ENCODE peak calls at places on chromosomes 4 and X, in eight cellular contexts. J, M, L, A, E, G, N and D are unnamed samples.

GRCh38 chr4:165779950-165780670 is 92.9 kb upstream of the TLL1 start:
- DNase-seq in A (no peak), J (peak), N (no peak), E (no peak), M (no peak), G (no peak), L (no peak), D (peak)

GRCh38 chrX:44651347-44651746 is 108.7 kb upstream of the FUNDC1 start:
- DNase-seq in M (peak), E (peak), N (no peak), L (peak), G (no peak), J (peak), A (no peak), D (no peak)

GRCh38 chr4:72886602-72887001 is 182.9 kb downstream of the COX18 start:
- DNase-seq in G (peak), A (no peak), N (no peak), J (no peak), L (no peak), M (peak), E (no peak), D (no peak)

GRCh38 chrX:82748901-82749505 is 759.1 kb upstream of the POU3F4 start:
- DNase-seq in A (no peak), M (no peak), G (no peak), N (no peak), L (no peak), J (peak), E (no peak), D (no peak)

GRCh38 chr4:47490550-47490949 is 5.5 kb downstream of the ATP10D start:
- DNase-seq in J (peak), L (no peak), E (peak), N (no peak), M (peak), G (peak), A (no peak), D (no peak)

GRCh38 chrX:30215357-30215843 is at the start of gene MAGEB2:
- DNase-seq in M (no peak), N (no peak), G (peak), E (no peak), A (no peak), J (no peak), L (no peak), D (no peak)

GRCh38 chr4:79198886-79199591 is 126.8 kb downstream of the NAA11 start:
- DNase-seq in G (peak), M (no peak), E (no peak), A (no peak), J (peak), L (no peak), N (no peak), D (no peak)

GRCh38 chr4:108054025-108054424 is 64.3 kb downstream of the HADH start:
- DNase-seq in E (no peak), G (no peak), L (no peak), J (no peak), N (no peak), M (no peak), A (no peak), D (no peak)

GRCh38 chrX:9456250-9457074 is 8.4 kb upstream of the TBL1X start:
- DNase-seq in A (no peak), J (no peak), L (no peak), M (no peak), E (no peak), G (peak), N (peak), D (no peak)

GRCh38 chr4:20256381-20256881 is 4.7 kb downstream of the SLIT2 start:
- DNase-seq in E (no peak), A (no peak), G (no peak), M (no peak), L (no peak), N (no peak), J (peak), D (no peak)

GRCh38 chrX:136546369-136546768 is 14.4 kb downstream of the VGLL1 start:
- DNase-seq in L (no peak), A (no peak), G (no peak), N (no peak), E (no peak), M (no peak), J (no peak), D (no peak)

GRCh38 chr4:3521621-3522325 is 10.4 kb downstream of the LRPAP1 start:
- DNase-seq in A (no peak), N (no peak), J (no peak), M (no peak), L (no peak), E (no peak), G (no peak), D (no peak)

GRCh38 chr4:15479089-15479912 is 9.6 kb downstream of the CC2D2A start:
- DNase-seq in N (no peak), L (peak), G (peak), E (peak), A (peak), J (peak), M (peak), D (peak)

GRCh38 chrX:70998402-70999027 is 67.6 kb upstream of the SLC7A3 start:
- DNase-seq in M (peak), A (peak), N (no peak), L (no peak), E (peak), J (peak), G (peak), D (no peak)

GRCh38 chr4:83255584-83255983 is 29.0 kb downstream of the COQ2 start:
- DNase-seq in J (peak), M (peak), G (no peak), N (no peak), A (no peak), L (no peak), E (no peak), D (no peak)

GRCh38 chr4:25065451-25065850 is 34.7 kb upstream of the LGI2 start:
- DNase-seq in G (no peak), N (no peak), M (no peak), L (no peak), A (no peak), J (no peak), E (no peak), D (peak)

GRCh38 chrX:19912-20571 is 261.1 kb upstream of the PLCXD1 start:
- DNase-seq in J (no peak), M (peak), E (no peak), L (no peak), N (no peak), A (peak), G (peak), D (no peak)

GRCh38 chr4:18571252-18571885 is 549.8 kb upstream of the LCORL start:
- DNase-seq in E (no peak), M (no peak), G (no peak), A (no peak), N (no peak), L (no peak), J (no peak), D (no peak)

GRCh38 chrX:124293810-124294209 is 38.6 kb upstream of the TEX13D start:
- DNase-seq in E (no peak), N (no peak), G (no peak), J (no peak), A (no peak), M (no peak), L (no peak), D (no peak)

GRCh38 chrX:124289443-124289842 is 43.0 kb upstream of the TEX13D start:
- DNase-seq in A (no peak), G (no peak), M (no peak), E (no peak), J (no peak), N (no peak), L (no peak), D (no peak)
- TF ChIP-seq CTCF in A (no peak), G (no peak), M (no peak), E (no peak), J (no peak), N (no peak), L (no peak), D (no peak)

GRCh38 chr4:149690726-149691125 is 124.9 kb downstream of the IQCM start:
- DNase-seq in N (no peak), L (no peak), E (no peak), J (no peak), A (no peak), M (no peak), G (no peak), D (no peak)
- TF ChIP-seq CTCF in N (no peak), L (no peak), E (peak), J (peak), A (no peak), M (peak), G (peak), D (peak)

GRCh38 chr4:176054942-176055341 is 10.7 kb upstream of the WDR17 start:
- DNase-seq in L (no peak), N (no peak), M (no peak), J (no peak), G (no peak), A (no peak), E (no peak), D (no peak)
- TF ChIP-seq CTCF in L (no peak), N (no peak), M (no peak), J (peak), G (no peak), A (no peak), E (no peak), D (no peak)

GRCh38 chr4:139523076-139523475 is 32.9 kb downstream of the SETD7 start:
- DNase-seq in G (no peak), N (no peak), M (peak), J (peak), E (no peak), L (no peak), A (no peak), D (no peak)

GRCh38 chr4:139525414-139525813 is 30.6 kb downstream of the SETD7 start:
- DNase-seq in M (no peak), J (no peak), E (no peak), A (no peak), L (no peak), G (no peak), N (no peak), D (no peak)

GRCh38 chr4:139521764-139522373 is 34.1 kb downstream of the SETD7 start:
- DNase-seq in N (no peak), J (no peak), M (no peak), G (no peak), A (no peak), E (no peak), L (no peak), D (no peak)

GRCh38 chr4:139524062-139524631 is 31.9 kb downstream of the SETD7 start:
- DNase-seq in G (no peak), M (no peak), E (no peak), J (peak), L (no peak), N (no peak), A (peak), D (no peak)

DNA sequence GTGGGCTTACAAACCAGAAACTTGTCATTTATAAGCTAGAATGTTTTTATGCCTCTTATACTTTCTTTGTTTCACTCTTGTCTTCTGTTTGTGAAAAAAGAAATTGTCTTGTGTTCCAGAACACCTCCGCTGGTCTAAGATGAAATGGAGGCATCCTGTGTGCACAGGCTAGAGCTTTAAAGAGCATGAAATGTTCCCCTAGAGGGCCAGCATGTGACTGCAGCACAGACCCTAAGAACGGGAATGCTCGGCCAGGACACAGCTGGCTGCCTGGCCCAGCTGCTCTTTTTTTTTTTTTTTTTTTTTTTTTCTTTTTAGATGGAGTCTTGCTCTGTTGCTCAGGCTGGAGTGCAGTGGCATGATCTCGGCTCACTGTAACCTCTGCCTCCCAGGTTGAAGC is 33.6 kb downstream of the SETD7 start:
- DNase-seq in A (no peak), M (no peak), G (no peak), E (no peak), L (no peak), N (no peak), J (no peak), D (no peak)
- TF ChIP-seq CTCF in A (no peak), M (no peak), G (no peak), E (no peak), L (no peak), N (no peak), J (no peak), D (no peak)

GRCh38 chr4:1317177-1318045 is 27.7 kb downstream of the MAEA start:
- DNase-seq in J (no peak), M (no peak), L (no peak), N (no peak), E (no peak), G (no peak), A (no peak), D (no peak)

GRCh38 chr4:1315838-1316536 is 26.3 kb downstream of the MAEA start:
- DNase-seq in E (no peak), A (no peak), L (no peak), M (no peak), J (no peak), N (no peak), G (no peak), D (no peak)

GRCh38 chr4:1318046-1318375 is 28.3 kb downstream of the MAEA start:
- DNase-seq in J (no peak), N (no peak), L (no peak), A (no peak), G (no peak), M (no peak), E (no peak), D (no peak)

GRCh38 chr4:1315306-1315705 is 25.6 kb downstream of the MAEA start:
- DNase-seq in E (no peak), N (no peak), G (no peak), M (no peak), L (no peak), J (no peak), A (no peak), D (no peak)

DNA sequence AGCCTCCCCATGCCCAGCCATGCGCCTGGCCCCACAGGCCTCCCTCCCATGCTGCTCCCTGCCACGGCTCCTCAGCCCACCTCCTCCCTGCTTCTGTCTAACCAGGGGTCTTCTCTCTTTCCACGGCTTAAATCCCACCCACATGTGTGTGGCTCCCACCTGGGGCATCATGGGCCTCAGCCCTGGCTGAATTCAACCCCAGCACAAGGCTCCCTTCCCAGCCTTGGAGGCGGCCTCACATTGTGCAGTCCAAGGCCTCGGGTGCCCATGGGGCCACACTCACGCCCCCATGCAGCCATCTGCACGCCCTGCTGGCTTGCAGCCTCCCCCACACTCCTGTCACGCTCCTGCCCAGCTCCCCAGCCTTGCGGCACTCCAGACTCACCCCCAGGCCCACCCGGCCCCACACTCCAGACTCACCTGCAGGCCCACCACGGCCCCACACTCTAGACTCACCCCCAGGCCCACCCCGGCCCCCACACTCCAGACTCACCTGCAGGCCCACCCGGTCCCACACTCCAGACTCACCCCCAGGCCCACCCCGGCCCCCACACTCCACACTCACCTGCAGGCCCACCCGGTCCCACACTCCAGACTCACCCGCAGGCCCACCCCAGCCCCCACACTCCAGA is 27.0 kb downstream of the MAEA start:
- DNase-seq in G (no peak), N (no peak), J (no peak), L (no peak), A (no peak), E (no peak), M (no peak), D (no peak)
- TF ChIP-seq CTCF in G (no peak), N (no peak), J (no peak), L (no peak), A (no peak), E (no peak), M (no peak), D (no peak)